ENCODE peak calls at places on chromosomes 7 and 10, in eight cellular contexts. One of them, this sample, is unnamed.

GRCh38 chr7:107442678-107443077 is 27.2 kb upstream of the GPR22 start:
- DNase-seq in IMR-90: no peak
- DNase-seq in gastrocnemius medialis: no peak
- DNase-seq in lower lobe of right lung: no peak
- DNase-seq in cardiac muscle cell: no peak
- DNase-seq in body of pancreas: no peak
- DNase-seq in tibial artery: no peak
- DNase-seq in OCI-LY7: no peak
- DNase-seq in this sample: no peak

GRCh38 chr10:64558094-64558870 is 1037.1 kb downstream of the REEP3 start:
- DNase-seq in body of pancreas: no peak
- DNase-seq in lower lobe of right lung: no peak
- DNase-seq in tibial artery: no peak
- DNase-seq in gastrocnemius medialis: no peak
- DNase-seq in IMR-90: no peak
- DNase-seq in OCI-LY7: no peak
- DNase-seq in cardiac muscle cell: no peak
- DNase-seq in this sample: peak; percentile 40

GRCh38 chr7:80060218-80060806 is 74.3 kb upstream of the GNAI1 start:
- DNase-seq in gastrocnemius medialis: no peak
- DNase-seq in IMR-90: peak; percentile 82
- DNase-seq in OCI-LY7: peak; percentile 27
- DNase-seq in body of pancreas: no peak
- DNase-seq in tibial artery: no peak
- DNase-seq in lower lobe of right lung: no peak
- DNase-seq in cardiac muscle cell: peak; percentile 49
- DNase-seq in this sample: no peak

GRCh38 chr7:89312561-89312960 is 517.0 kb upstream of the TEX47 start:
- DNase-seq in tibial artery: no peak
- DNase-seq in gastrocnemius medialis: no peak
- DNase-seq in OCI-LY7: no peak
- DNase-seq in cardiac muscle cell: no peak
- DNase-seq in lower lobe of right lung: no peak
- DNase-seq in body of pancreas: no peak
- DNase-seq in IMR-90: no peak
- DNase-seq in this sample: no peak

GRCh38 chr7:30837581-30837980 is 66.4 kb downstream of the MINDY4 start:
- DNase-seq in OCI-LY7: no peak
- DNase-seq in gastrocnemius medialis: no peak
- DNase-seq in IMR-90: no peak
- DNase-seq in cardiac muscle cell: no peak
- DNase-seq in body of pancreas: no peak
- DNase-seq in tibial artery: no peak
- DNase-seq in lower lobe of right lung: no peak
- DNase-seq in this sample: no peak

GRCh38 chr7:157561816-157562410 is 225.1 kb downstream of the DNAJB6 start:
- DNase-seq in gastrocnemius medialis: no peak
- DNase-seq in OCI-LY7: no peak
- DNase-seq in body of pancreas: no peak
- DNase-seq in tibial artery: no peak
- DNase-seq in cardiac muscle cell: no peak
- DNase-seq in lower lobe of right lung: no peak
- DNase-seq in IMR-90: no peak
- DNase-seq in this sample: no peak

GRCh38 chr7:158265743-158266080 is 321.9 kb downstream of the PTPRN2 start:
- DNase-seq in tibial artery: no peak
- DNase-seq in gastrocnemius medialis: no peak
- DNase-seq in lower lobe of right lung: no peak
- DNase-seq in IMR-90: no peak
- DNase-seq in body of pancreas: no peak
- DNase-seq in OCI-LY7: no peak
- DNase-seq in cardiac muscle cell: no peak
- DNase-seq in this sample: peak; percentile 20

GRCh38 chr7:28619256-28619655 is 206.9 kb downstream of the CREB5 start:
- DNase-seq in OCI-LY7: no peak
- DNase-seq in tibial artery: no peak
- DNase-seq in lower lobe of right lung: no peak
- DNase-seq in IMR-90: no peak
- DNase-seq in body of pancreas: no peak
- DNase-seq in gastrocnemius medialis: no peak
- DNase-seq in cardiac muscle cell: no peak
- DNase-seq in this sample: no peak

GRCh38 chr7:3236268-3236667 is 64.8 kb upstream of the SDK1 start:
- DNase-seq in gastrocnemius medialis: no peak
- DNase-seq in body of pancreas: no peak
- DNase-seq in IMR-90: no peak
- DNase-seq in cardiac muscle cell: no peak
- DNase-seq in tibial artery: no peak
- DNase-seq in lower lobe of right lung: no peak
- DNase-seq in OCI-LY7: no peak
- DNase-seq in this sample: no peak

GRCh38 chr10:118952493-118953295 is 76.8 kb upstream of the NANOS1 start:
- DNase-seq in lower lobe of right lung: no peak
- DNase-seq in gastrocnemius medialis: no peak
- DNase-seq in OCI-LY7: no peak
- DNase-seq in body of pancreas: no peak
- DNase-seq in tibial artery: no peak
- DNase-seq in cardiac muscle cell: no peak
- DNase-seq in IMR-90: no peak
- DNase-seq in this sample: no peak

GRCh38 chr7:124700655-124701054 is 64.9 kb downstream of the GPR37 start:
- DNase-seq in gastrocnemius medialis: no peak
- DNase-seq in body of pancreas: no peak
- DNase-seq in OCI-LY7: no peak
- DNase-seq in cardiac muscle cell: no peak
- DNase-seq in lower lobe of right lung: no peak
- DNase-seq in IMR-90: peak; percentile 68
- DNase-seq in tibial artery: no peak
- DNase-seq in this sample: no peak

GRCh38 chr7:73978681-73979563 is 49.1 kb upstream of the ELN start:
- DNase-seq in body of pancreas: peak; percentile 92
- DNase-seq in OCI-LY7: peak; percentile 67
- DNase-seq in IMR-90: no peak
- DNase-seq in gastrocnemius medialis: peak; percentile 34
- DNase-seq in cardiac muscle cell: peak; percentile 15
- DNase-seq in lower lobe of right lung: peak; percentile 82
- DNase-seq in tibial artery: peak; percentile 23
- DNase-seq in this sample: peak; percentile 26

GRCh38 chr7:33821970-33822369 is 83.4 kb upstream of the BMPER start:
- DNase-seq in cardiac muscle cell: no peak
- DNase-seq in IMR-90: no peak
- DNase-seq in body of pancreas: no peak
- DNase-seq in lower lobe of right lung: no peak
- DNase-seq in tibial artery: no peak
- DNase-seq in OCI-LY7: no peak
- DNase-seq in gastrocnemius medialis: no peak
- DNase-seq in this sample: no peak

GRCh38 chr7:47492720-47493119 is 89.2 kb downstream of the TNS3 start:
- DNase-seq in body of pancreas: no peak
- DNase-seq in gastrocnemius medialis: no peak
- DNase-seq in lower lobe of right lung: no peak
- DNase-seq in tibial artery: no peak
- DNase-seq in IMR-90: no peak
- DNase-seq in cardiac muscle cell: no peak
- DNase-seq in OCI-LY7: no peak
- DNase-seq in this sample: no peak

GRCh38 chr7:91520645-91521044 is 256.4 kb downstream of the FZD1 start:
- DNase-seq in body of pancreas: no peak
- DNase-seq in cardiac muscle cell: no peak
- DNase-seq in lower lobe of right lung: no peak
- DNase-seq in OCI-LY7: no peak
- DNase-seq in tibial artery: no peak
- DNase-seq in IMR-90: no peak
- DNase-seq in gastrocnemius medialis: no peak
- DNase-seq in this sample: no peak

DNA sequence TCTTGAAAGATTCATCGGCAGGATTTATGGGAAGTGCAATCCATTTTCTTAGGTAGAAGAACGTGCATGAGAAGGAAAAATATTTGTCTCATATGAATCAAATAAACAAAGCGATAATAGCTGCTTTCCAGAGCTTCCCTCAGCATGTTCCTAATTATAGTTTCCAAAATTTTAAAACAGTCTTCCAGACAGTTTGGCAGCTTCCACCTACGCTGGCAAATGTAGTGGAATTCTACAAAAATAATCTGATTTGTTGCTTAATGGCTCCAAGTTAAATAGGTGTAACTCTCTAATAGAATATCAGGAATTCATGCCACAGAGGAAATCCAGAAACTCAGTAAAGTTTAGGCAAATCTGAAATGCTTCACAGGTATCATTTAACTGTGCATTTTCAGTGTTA is 23.3 kb upstream of the AGBL3 start:
- DNase-seq in tibial artery: no peak
- DNase-seq in IMR-90: no peak
- DNase-seq in gastrocnemius medialis: no peak
- DNase-seq in OCI-LY7: no peak
- DNase-seq in lower lobe of right lung: no peak
- DNase-seq in cardiac muscle cell: no peak
- DNase-seq in body of pancreas: no peak
- DNase-seq in this sample: no peak
- H3K27ac ChIP-seq in tibial artery: peak overlapping the region; percentile 47
- H3K27ac ChIP-seq in IMR-90: no peak overlapping the region
- H3K27ac ChIP-seq in gastrocnemius medialis: no peak overlapping the region
- H3K27ac ChIP-seq in OCI-LY7: no peak overlapping the region
- H3K27ac ChIP-seq in lower lobe of right lung: no peak overlapping the region
- H3K27ac ChIP-seq in cardiac muscle cell: no peak overlapping the region
- H3K27ac ChIP-seq in body of pancreas: no peak overlapping the region
- H3K27ac ChIP-seq in this sample: no peak overlapping the region

DNA sequence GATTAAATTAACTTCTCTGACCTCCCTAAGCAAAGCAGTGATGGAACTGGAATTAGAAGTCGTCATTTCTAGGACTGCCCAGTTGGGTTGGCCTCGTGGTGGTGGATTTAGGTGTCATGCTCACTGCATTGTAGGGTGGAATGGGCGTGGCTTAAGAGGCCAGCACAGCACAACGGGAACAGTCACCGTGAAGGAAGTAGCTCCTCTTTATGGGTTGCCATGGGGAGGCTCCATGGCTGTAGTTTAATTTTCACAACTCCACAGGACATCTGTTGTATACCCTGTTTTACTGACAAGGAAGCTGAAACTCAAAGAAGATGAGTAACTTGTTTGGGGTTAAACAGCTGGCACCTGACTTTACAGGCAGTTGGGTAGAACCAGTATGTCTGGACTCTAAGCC is 208.3 kb downstream of the CELF2 start:
- DNase-seq in OCI-LY7: no peak
- DNase-seq in body of pancreas: peak; percentile 60
- DNase-seq in cardiac muscle cell: no peak
- DNase-seq in lower lobe of right lung: peak; percentile 73
- DNase-seq in IMR-90: no peak
- DNase-seq in gastrocnemius medialis: no peak
- DNase-seq in tibial artery: peak; percentile 41
- DNase-seq in this sample: no peak
- H3K4me3 ChIP-seq in OCI-LY7: no peak overlapping the region
- H3K4me3 ChIP-seq in body of pancreas: no peak overlapping the region
- H3K4me3 ChIP-seq in cardiac muscle cell: no peak overlapping the region
- H3K4me3 ChIP-seq in lower lobe of right lung: no peak overlapping the region
- H3K4me3 ChIP-seq in IMR-90: no peak overlapping the region
- H3K4me3 ChIP-seq in gastrocnemius medialis: no peak overlapping the region
- H3K4me3 ChIP-seq in tibial artery: no peak overlapping the region
- H3K4me3 ChIP-seq in this sample: no peak overlapping the region

GRCh38 chr7:1548944-1549343 is 7.1 kb downstream of the TMEM184A start:
- DNase-seq in IMR-90: no peak
- DNase-seq in OCI-LY7: no peak
- DNase-seq in cardiac muscle cell: no peak
- DNase-seq in gastrocnemius medialis: no peak
- DNase-seq in body of pancreas: no peak
- DNase-seq in lower lobe of right lung: no peak
- DNase-seq in tibial artery: no peak
- DNase-seq in this sample: no peak

GRCh38 chr7:1550846-1551155 is 5.2 kb downstream of the TMEM184A start:
- DNase-seq in tibial artery: no peak
- DNase-seq in OCI-LY7: no peak
- DNase-seq in body of pancreas: no peak
- DNase-seq in gastrocnemius medialis: no peak
- DNase-seq in cardiac muscle cell: no peak
- DNase-seq in IMR-90: no peak
- DNase-seq in lower lobe of right lung: no peak
- DNase-seq in this sample: no peak

GRCh38 chr7:1548438-1548831 is 7.6 kb downstream of the TMEM184A start:
- DNase-seq in lower lobe of right lung: no peak
- DNase-seq in OCI-LY7: no peak
- DNase-seq in gastrocnemius medialis: no peak
- DNase-seq in tibial artery: no peak
- DNase-seq in body of pancreas: no peak
- DNase-seq in cardiac muscle cell: no peak
- DNase-seq in IMR-90: no peak
- DNase-seq in this sample: no peak

GRCh38 chr7:1549357-1550004 is 6.5 kb downstream of the TMEM184A start:
- DNase-seq in gastrocnemius medialis: no peak
- DNase-seq in body of pancreas: no peak
- DNase-seq in lower lobe of right lung: no peak
- DNase-seq in OCI-LY7: no peak
- DNase-seq in IMR-90: no peak
- DNase-seq in cardiac muscle cell: no peak
- DNase-seq in tibial artery: no peak
- DNase-seq in this sample: no peak

DNA sequence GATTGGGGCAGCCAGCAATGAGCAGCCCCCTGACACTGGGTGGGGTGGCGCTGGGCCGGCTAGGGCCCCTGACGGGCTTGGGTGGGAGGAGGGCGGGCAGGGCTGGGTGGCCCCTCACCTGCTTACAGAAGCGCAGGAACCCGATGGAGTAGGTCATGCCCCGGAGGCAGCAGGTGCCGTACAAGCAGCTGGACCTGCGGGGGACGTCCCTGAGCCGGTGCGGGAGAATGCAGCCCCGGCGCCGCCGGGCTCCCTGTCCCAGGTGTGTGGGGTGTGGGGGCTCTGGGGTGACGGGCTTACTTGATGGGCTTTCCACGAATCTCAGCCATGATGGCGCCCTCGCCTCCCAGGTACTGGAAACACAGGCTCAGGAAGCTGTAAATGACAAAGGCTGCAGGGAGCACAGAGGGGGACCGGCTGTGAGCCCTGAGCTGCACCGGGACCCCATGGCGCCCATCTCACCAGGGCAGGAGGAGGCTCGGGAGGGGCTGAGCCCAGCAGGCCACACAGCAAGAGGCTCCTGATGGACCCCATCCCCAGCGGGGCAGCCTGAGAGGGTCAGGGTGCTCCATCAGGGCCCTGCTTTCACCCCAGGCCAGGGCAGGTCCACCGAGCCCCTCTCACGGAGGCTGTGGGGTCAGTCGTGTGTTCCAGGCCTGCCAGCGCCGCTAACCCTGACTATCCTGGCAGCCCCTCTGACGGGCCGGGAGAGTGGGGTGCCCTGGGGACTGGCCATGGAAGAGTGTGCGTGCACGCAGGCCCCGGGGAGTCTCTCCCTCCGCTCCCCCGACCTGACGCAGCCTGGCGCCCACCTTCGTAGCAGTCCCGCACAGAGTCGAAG is 5.8 kb downstream of the TMEM184A start:
- DNase-seq in body of pancreas: no peak
- DNase-seq in OCI-LY7: no peak
- DNase-seq in gastrocnemius medialis: no peak
- DNase-seq in lower lobe of right lung: no peak
- DNase-seq in cardiac muscle cell: no peak
- DNase-seq in IMR-90: no peak
- DNase-seq in tibial artery: no peak
- DNase-seq in this sample: no peak
- H3K27ac ChIP-seq in body of pancreas: no peak overlapping the region
- H3K27ac ChIP-seq in OCI-LY7: no peak overlapping the region
- H3K27ac ChIP-seq in gastrocnemius medialis: no peak overlapping the region
- H3K27ac ChIP-seq in lower lobe of right lung: no peak overlapping the region
- H3K27ac ChIP-seq in cardiac muscle cell: no peak overlapping the region
- H3K27ac ChIP-seq in IMR-90: no peak overlapping the region
- H3K27ac ChIP-seq in tibial artery: no peak overlapping the region
- H3K27ac ChIP-seq in this sample: no peak overlapping the region

GRCh38 chr7:27113991-27114866 is 11.7 kb upstream of the HOXA2 start:
- DNase-seq in cardiac muscle cell: no peak
- DNase-seq in body of pancreas: no peak
- DNase-seq in IMR-90: peak; percentile 69
- DNase-seq in tibial artery: no peak
- DNase-seq in OCI-LY7: no peak
- DNase-seq in lower lobe of right lung: no peak
- DNase-seq in gastrocnemius medialis: no peak
- DNase-seq in this sample: no peak
- H3K4me3 ChIP-seq in cardiac muscle cell: peak overlapping the region; percentile 20
- H3K4me3 ChIP-seq in body of pancreas: no peak overlapping the region
- H3K4me3 ChIP-seq in IMR-90: peak overlapping the region; percentile 65
- H3K4me3 ChIP-seq in tibial artery: peak overlapping the region; percentile 80
- H3K4me3 ChIP-seq in OCI-LY7: no peak overlapping the region
- H3K4me3 ChIP-seq in lower lobe of right lung: peak overlapping the region; percentile 54
- H3K4me3 ChIP-seq in gastrocnemius medialis: peak overlapping the region; percentile 66
- H3K4me3 ChIP-seq in this sample: no peak overlapping the region